ENCODE peak calls at places on chromosomes 6 and 20, in nine cellular contexts. One of them, this sample, is unnamed.

GRCh38 chr6:66897576-66897975 is 1190.5 kb upstream of the EYS start:
- DNase-seq in activated CD4-positive, alpha-beta T cell treated with anti-CD3 and anti-CD28 coated beads, Interleukin-2, amount 50 U/mL, for 1 hour: no peak
- DNase-seq in pancreas: no peak
- DNase-seq in endothelial cell: no peak
- DNase-seq in DMS 273 treated with DMSO at 0.1 percent for 48 hours: no peak
- DNase-seq in NCI-H1092 treated with DMSO at 0.1 percent for 48 hours: no peak
- DNase-seq in amygdala: no peak
- DNase-seq in activated T-cell treated with anti-CD3 and anti-CD28 coated beads for 1 hour: no peak
- DNase-seq in CD8-positive, alpha-beta T cell: peak; percentile 22
- DNase-seq in this sample: no peak

GRCh38 chr6:34529665-34530327 is 26.3 kb downstream of the SPDEF start:
- DNase-seq in activated CD4-positive, alpha-beta T cell treated with anti-CD3 and anti-CD28 coated beads, Interleukin-2, amount 50 U/mL, for 1 hour: no peak
- DNase-seq in pancreas: peak; percentile 45
- DNase-seq in endothelial cell: no peak
- DNase-seq in DMS 273 treated with DMSO at 0.1 percent for 48 hours: no peak
- DNase-seq in NCI-H1092 treated with DMSO at 0.1 percent for 48 hours: peak; percentile 90
- DNase-seq in amygdala: peak; percentile 11
- DNase-seq in activated T-cell treated with anti-CD3 and anti-CD28 coated beads for 1 hour: no peak
- DNase-seq in CD8-positive, alpha-beta T cell: no peak
- DNase-seq in this sample: no peak

GRCh38 chr20:48275325-48275724 is 490.0 kb upstream of the SULF2 start:
- DNase-seq in activated CD4-positive, alpha-beta T cell treated with anti-CD3 and anti-CD28 coated beads, Interleukin-2, amount 50 U/mL, for 1 hour: no peak
- DNase-seq in pancreas: no peak
- DNase-seq in endothelial cell: no peak
- DNase-seq in DMS 273 treated with DMSO at 0.1 percent for 48 hours: no peak
- DNase-seq in NCI-H1092 treated with DMSO at 0.1 percent for 48 hours: no peak
- DNase-seq in amygdala: no peak
- DNase-seq in activated T-cell treated with anti-CD3 and anti-CD28 coated beads for 1 hour: no peak
- DNase-seq in CD8-positive, alpha-beta T cell: no peak
- DNase-seq in this sample: no peak

GRCh38 chr6:147161253-147161973 is 42.8 kb upstream of the STXBP5 start:
- DNase-seq in activated CD4-positive, alpha-beta T cell treated with anti-CD3 and anti-CD28 coated beads, Interleukin-2, amount 50 U/mL, for 1 hour: no peak
- DNase-seq in pancreas: no peak
- DNase-seq in endothelial cell: no peak
- DNase-seq in DMS 273 treated with DMSO at 0.1 percent for 48 hours: no peak
- DNase-seq in NCI-H1092 treated with DMSO at 0.1 percent for 48 hours: no peak
- DNase-seq in amygdala: no peak
- DNase-seq in activated T-cell treated with anti-CD3 and anti-CD28 coated beads for 1 hour: no peak
- DNase-seq in CD8-positive, alpha-beta T cell: no peak
- DNase-seq in this sample: no peak

GRCh38 chr6:86706449-86706848 is 230.9 kb upstream of the HTR1E start:
- DNase-seq in activated CD4-positive, alpha-beta T cell treated with anti-CD3 and anti-CD28 coated beads, Interleukin-2, amount 50 U/mL, for 1 hour: no peak
- DNase-seq in pancreas: no peak
- DNase-seq in endothelial cell: peak; percentile 39
- DNase-seq in DMS 273 treated with DMSO at 0.1 percent for 48 hours: no peak
- DNase-seq in NCI-H1092 treated with DMSO at 0.1 percent for 48 hours: no peak
- DNase-seq in amygdala: no peak
- DNase-seq in activated T-cell treated with anti-CD3 and anti-CD28 coated beads for 1 hour: no peak
- DNase-seq in CD8-positive, alpha-beta T cell: no peak
- DNase-seq in this sample: no peak

GRCh38 chr6:9628819-9629218 is 786.1 kb downstream of the TFAP2A start:
- DNase-seq in activated CD4-positive, alpha-beta T cell treated with anti-CD3 and anti-CD28 coated beads, Interleukin-2, amount 50 U/mL, for 1 hour: no peak
- DNase-seq in pancreas: no peak
- DNase-seq in endothelial cell: no peak
- DNase-seq in DMS 273 treated with DMSO at 0.1 percent for 48 hours: no peak
- DNase-seq in NCI-H1092 treated with DMSO at 0.1 percent for 48 hours: no peak
- DNase-seq in amygdala: no peak
- DNase-seq in activated T-cell treated with anti-CD3 and anti-CD28 coated beads for 1 hour: no peak
- DNase-seq in CD8-positive, alpha-beta T cell: no peak
- DNase-seq in this sample: no peak

GRCh38 chr6:52136055-52136454 is 48.6 kb upstream of the PKHD1 start:
- DNase-seq in activated CD4-positive, alpha-beta T cell treated with anti-CD3 and anti-CD28 coated beads, Interleukin-2, amount 50 U/mL, for 1 hour: no peak
- DNase-seq in pancreas: no peak
- DNase-seq in endothelial cell: no peak
- DNase-seq in DMS 273 treated with DMSO at 0.1 percent for 48 hours: no peak
- DNase-seq in NCI-H1092 treated with DMSO at 0.1 percent for 48 hours: no peak
- DNase-seq in amygdala: no peak
- DNase-seq in activated T-cell treated with anti-CD3 and anti-CD28 coated beads for 1 hour: no peak
- DNase-seq in CD8-positive, alpha-beta T cell: no peak
- DNase-seq in this sample: no peak

GRCh38 chr6:69622230-69622629 is 174.6 kb downstream of the LMBRD1 start:
- DNase-seq in activated CD4-positive, alpha-beta T cell treated with anti-CD3 and anti-CD28 coated beads, Interleukin-2, amount 50 U/mL, for 1 hour: no peak
- DNase-seq in pancreas: no peak
- DNase-seq in endothelial cell: no peak
- DNase-seq in DMS 273 treated with DMSO at 0.1 percent for 48 hours: peak; percentile 78
- DNase-seq in NCI-H1092 treated with DMSO at 0.1 percent for 48 hours: peak; percentile 9
- DNase-seq in amygdala: no peak
- DNase-seq in activated T-cell treated with anti-CD3 and anti-CD28 coated beads for 1 hour: no peak
- DNase-seq in CD8-positive, alpha-beta T cell: peak; percentile 14
- DNase-seq in this sample: no peak

GRCh38 chr6:7805828-7806227 is 79.9 kb downstream of the BMP6 start:
- DNase-seq in activated CD4-positive, alpha-beta T cell treated with anti-CD3 and anti-CD28 coated beads, Interleukin-2, amount 50 U/mL, for 1 hour: no peak
- DNase-seq in pancreas: no peak
- DNase-seq in endothelial cell: no peak
- DNase-seq in DMS 273 treated with DMSO at 0.1 percent for 48 hours: no peak
- DNase-seq in NCI-H1092 treated with DMSO at 0.1 percent for 48 hours: no peak
- DNase-seq in amygdala: no peak
- DNase-seq in activated T-cell treated with anti-CD3 and anti-CD28 coated beads for 1 hour: no peak
- DNase-seq in CD8-positive, alpha-beta T cell: no peak
- DNase-seq in this sample: no peak

GRCh38 chr20:43922614-43923013 is 8.0 kb downstream of the TOX2 start:
- DNase-seq in activated CD4-positive, alpha-beta T cell treated with anti-CD3 and anti-CD28 coated beads, Interleukin-2, amount 50 U/mL, for 1 hour: no peak
- DNase-seq in pancreas: no peak
- DNase-seq in endothelial cell: no peak
- DNase-seq in DMS 273 treated with DMSO at 0.1 percent for 48 hours: no peak
- DNase-seq in NCI-H1092 treated with DMSO at 0.1 percent for 48 hours: no peak
- DNase-seq in amygdala: no peak
- DNase-seq in activated T-cell treated with anti-CD3 and anti-CD28 coated beads for 1 hour: no peak
- DNase-seq in CD8-positive, alpha-beta T cell: no peak
- DNase-seq in this sample: no peak

GRCh38 chr6:56450882-56451739 is 191.6 kb downstream of the DST start:
- DNase-seq in activated CD4-positive, alpha-beta T cell treated with anti-CD3 and anti-CD28 coated beads, Interleukin-2, amount 50 U/mL, for 1 hour: no peak
- DNase-seq in pancreas: peak; percentile 71
- DNase-seq in endothelial cell: no peak
- DNase-seq in DMS 273 treated with DMSO at 0.1 percent for 48 hours: no peak
- DNase-seq in NCI-H1092 treated with DMSO at 0.1 percent for 48 hours: no peak
- DNase-seq in amygdala: no peak
- DNase-seq in activated T-cell treated with anti-CD3 and anti-CD28 coated beads for 1 hour: no peak
- DNase-seq in CD8-positive, alpha-beta T cell: no peak
- DNase-seq in this sample: no peak

GRCh38 chr20:58135441-58136170 is 92.8 kb downstream of the ANKRD60 start:
- DNase-seq in activated CD4-positive, alpha-beta T cell treated with anti-CD3 and anti-CD28 coated beads, Interleukin-2, amount 50 U/mL, for 1 hour: no peak
- DNase-seq in pancreas: no peak
- DNase-seq in endothelial cell: no peak
- DNase-seq in DMS 273 treated with DMSO at 0.1 percent for 48 hours: no peak
- DNase-seq in NCI-H1092 treated with DMSO at 0.1 percent for 48 hours: no peak
- DNase-seq in amygdala: no peak
- DNase-seq in activated T-cell treated with anti-CD3 and anti-CD28 coated beads for 1 hour: no peak
- DNase-seq in CD8-positive, alpha-beta T cell: no peak
- DNase-seq in this sample: no peak

GRCh38 chr20:31606678-31606927 is 1.5 kb downstream of the ID1 start:
- DNase-seq in activated CD4-positive, alpha-beta T cell treated with anti-CD3 and anti-CD28 coated beads, Interleukin-2, amount 50 U/mL, for 1 hour: no peak
- DNase-seq in pancreas: no peak
- DNase-seq in endothelial cell: no peak
- DNase-seq in DMS 273 treated with DMSO at 0.1 percent for 48 hours: no peak
- DNase-seq in NCI-H1092 treated with DMSO at 0.1 percent for 48 hours: no peak
- DNase-seq in amygdala: no peak
- DNase-seq in activated T-cell treated with anti-CD3 and anti-CD28 coated beads for 1 hour: no peak
- DNase-seq in CD8-positive, alpha-beta T cell: no peak
- DNase-seq in this sample: no peak

GRCh38 chr6:28635547-28636158 is 110.0 kb downstream of the GPX5 start:
- DNase-seq in activated CD4-positive, alpha-beta T cell treated with anti-CD3 and anti-CD28 coated beads, Interleukin-2, amount 50 U/mL, for 1 hour: no peak
- DNase-seq in pancreas: no peak
- DNase-seq in endothelial cell: no peak
- DNase-seq in DMS 273 treated with DMSO at 0.1 percent for 48 hours: peak; percentile 26
- DNase-seq in NCI-H1092 treated with DMSO at 0.1 percent for 48 hours: peak; percentile 31
- DNase-seq in amygdala: no peak
- DNase-seq in activated T-cell treated with anti-CD3 and anti-CD28 coated beads for 1 hour: no peak
- DNase-seq in CD8-positive, alpha-beta T cell: no peak
- DNase-seq in this sample: no peak

GRCh38 chr20:31666258-31667042 is 28.7 kb downstream of the COX4I2 start:
- DNase-seq in activated CD4-positive, alpha-beta T cell treated with anti-CD3 and anti-CD28 coated beads, Interleukin-2, amount 50 U/mL, for 1 hour: no peak
- DNase-seq in pancreas: no peak
- DNase-seq in endothelial cell: no peak
- DNase-seq in DMS 273 treated with DMSO at 0.1 percent for 48 hours: no peak
- DNase-seq in NCI-H1092 treated with DMSO at 0.1 percent for 48 hours: no peak
- DNase-seq in amygdala: peak; percentile 13
- DNase-seq in activated T-cell treated with anti-CD3 and anti-CD28 coated beads for 1 hour: no peak
- DNase-seq in CD8-positive, alpha-beta T cell: peak; percentile 62
- DNase-seq in this sample: no peak

GRCh38 chr6:164581563-164581962 is 727.8 kb downstream of the C6orf118 start:
- DNase-seq in activated CD4-positive, alpha-beta T cell treated with anti-CD3 and anti-CD28 coated beads, Interleukin-2, amount 50 U/mL, for 1 hour: no peak
- DNase-seq in pancreas: no peak
- DNase-seq in endothelial cell: no peak
- DNase-seq in DMS 273 treated with DMSO at 0.1 percent for 48 hours: no peak
- DNase-seq in NCI-H1092 treated with DMSO at 0.1 percent for 48 hours: no peak
- DNase-seq in amygdala: no peak
- DNase-seq in activated T-cell treated with anti-CD3 and anti-CD28 coated beads for 1 hour: no peak
- DNase-seq in CD8-positive, alpha-beta T cell: no peak
- DNase-seq in this sample: no peak

GRCh38 chr20:44211177-44212039 is 837 bp upstream of the OSER1 start:
- DNase-seq in activated CD4-positive, alpha-beta T cell treated with anti-CD3 and anti-CD28 coated beads, Interleukin-2, amount 50 U/mL, for 1 hour: no peak
- DNase-seq in pancreas: peak; percentile 45
- DNase-seq in endothelial cell: no peak
- DNase-seq in DMS 273 treated with DMSO at 0.1 percent for 48 hours: no peak
- DNase-seq in NCI-H1092 treated with DMSO at 0.1 percent for 48 hours: peak; percentile 41
- DNase-seq in amygdala: no peak
- DNase-seq in activated T-cell treated with anti-CD3 and anti-CD28 coated beads for 1 hour: no peak
- DNase-seq in CD8-positive, alpha-beta T cell: no peak
- DNase-seq in this sample: no peak

GRCh38 chr6:130913119-130913518 is 85.9 kb downstream of the SMLR1 start:
- DNase-seq in activated CD4-positive, alpha-beta T cell treated with anti-CD3 and anti-CD28 coated beads, Interleukin-2, amount 50 U/mL, for 1 hour: no peak
- DNase-seq in pancreas: no peak
- DNase-seq in endothelial cell: no peak
- DNase-seq in DMS 273 treated with DMSO at 0.1 percent for 48 hours: no peak
- DNase-seq in NCI-H1092 treated with DMSO at 0.1 percent for 48 hours: no peak
- DNase-seq in amygdala: no peak
- DNase-seq in activated T-cell treated with anti-CD3 and anti-CD28 coated beads for 1 hour: no peak
- DNase-seq in CD8-positive, alpha-beta T cell: peak; percentile 29
- DNase-seq in this sample: no peak

GRCh38 chr20:10763117-10763516 is 89.3 kb upstream of the JAG1 start:
- DNase-seq in activated CD4-positive, alpha-beta T cell treated with anti-CD3 and anti-CD28 coated beads, Interleukin-2, amount 50 U/mL, for 1 hour: no peak
- DNase-seq in pancreas: no peak
- DNase-seq in endothelial cell: no peak
- DNase-seq in DMS 273 treated with DMSO at 0.1 percent for 48 hours: no peak
- DNase-seq in NCI-H1092 treated with DMSO at 0.1 percent for 48 hours: no peak
- DNase-seq in amygdala: no peak
- DNase-seq in activated T-cell treated with anti-CD3 and anti-CD28 coated beads for 1 hour: no peak
- DNase-seq in CD8-positive, alpha-beta T cell: no peak
- DNase-seq in this sample: no peak

GRCh38 chr20:50645253-50646068 is 45.9 kb downstream of the RIPOR3 start:
- DNase-seq in activated CD4-positive, alpha-beta T cell treated with anti-CD3 and anti-CD28 coated beads, Interleukin-2, amount 50 U/mL, for 1 hour: no peak
- DNase-seq in pancreas: peak; percentile 78
- DNase-seq in endothelial cell: peak; percentile 71
- DNase-seq in DMS 273 treated with DMSO at 0.1 percent for 48 hours: peak; percentile 27
- DNase-seq in NCI-H1092 treated with DMSO at 0.1 percent for 48 hours: no peak
- DNase-seq in amygdala: no peak
- DNase-seq in activated T-cell treated with anti-CD3 and anti-CD28 coated beads for 1 hour: no peak
- DNase-seq in CD8-positive, alpha-beta T cell: no peak
- DNase-seq in this sample: peak; percentile 98

GRCh38 chr6:4661391-4661790 is 114.8 kb upstream of the CDYL start:
- DNase-seq in activated CD4-positive, alpha-beta T cell treated with anti-CD3 and anti-CD28 coated beads, Interleukin-2, amount 50 U/mL, for 1 hour: no peak
- DNase-seq in pancreas: no peak
- DNase-seq in endothelial cell: no peak
- DNase-seq in DMS 273 treated with DMSO at 0.1 percent for 48 hours: no peak
- DNase-seq in NCI-H1092 treated with DMSO at 0.1 percent for 48 hours: no peak
- DNase-seq in amygdala: no peak
- DNase-seq in activated T-cell treated with anti-CD3 and anti-CD28 coated beads for 1 hour: no peak
- DNase-seq in CD8-positive, alpha-beta T cell: no peak
- DNase-seq in this sample: no peak

GRCh38 chr6:117733341-117733740 is 58.1 kb downstream of the NUS1 start:
- DNase-seq in activated CD4-positive, alpha-beta T cell treated with anti-CD3 and anti-CD28 coated beads, Interleukin-2, amount 50 U/mL, for 1 hour: no peak
- DNase-seq in pancreas: no peak
- DNase-seq in endothelial cell: no peak
- DNase-seq in DMS 273 treated with DMSO at 0.1 percent for 48 hours: no peak
- DNase-seq in NCI-H1092 treated with DMSO at 0.1 percent for 48 hours: no peak
- DNase-seq in amygdala: no peak
- DNase-seq in activated T-cell treated with anti-CD3 and anti-CD28 coated beads for 1 hour: no peak
- DNase-seq in CD8-positive, alpha-beta T cell: no peak
- DNase-seq in this sample: no peak

GRCh38 chr6:82951935-82952334 is 113.7 kb downstream of the UBE3D start:
- DNase-seq in activated CD4-positive, alpha-beta T cell treated with anti-CD3 and anti-CD28 coated beads, Interleukin-2, amount 50 U/mL, for 1 hour: no peak
- DNase-seq in pancreas: no peak
- DNase-seq in endothelial cell: no peak
- DNase-seq in DMS 273 treated with DMSO at 0.1 percent for 48 hours: no peak
- DNase-seq in NCI-H1092 treated with DMSO at 0.1 percent for 48 hours: no peak
- DNase-seq in amygdala: no peak
- DNase-seq in activated T-cell treated with anti-CD3 and anti-CD28 coated beads for 1 hour: no peak
- DNase-seq in CD8-positive, alpha-beta T cell: no peak
- DNase-seq in this sample: no peak

GRCh38 chr20:58608096-58608840 is 42.8 kb upstream of the STX16 start:
- DNase-seq in activated CD4-positive, alpha-beta T cell treated with anti-CD3 and anti-CD28 coated beads, Interleukin-2, amount 50 U/mL, for 1 hour: no peak
- DNase-seq in pancreas: no peak
- DNase-seq in endothelial cell: no peak
- DNase-seq in DMS 273 treated with DMSO at 0.1 percent for 48 hours: no peak
- DNase-seq in NCI-H1092 treated with DMSO at 0.1 percent for 48 hours: no peak
- DNase-seq in amygdala: no peak
- DNase-seq in activated T-cell treated with anti-CD3 and anti-CD28 coated beads for 1 hour: no peak
- DNase-seq in CD8-positive, alpha-beta T cell: no peak
- DNase-seq in this sample: no peak

GRCh38 chr6:159169193-159169555 is at the start of gene FNDC1:
- DNase-seq in activated CD4-positive, alpha-beta T cell treated with anti-CD3 and anti-CD28 coated beads, Interleukin-2, amount 50 U/mL, for 1 hour: peak; percentile 40
- DNase-seq in pancreas: peak; percentile 31
- DNase-seq in endothelial cell: peak; percentile 81
- DNase-seq in DMS 273 treated with DMSO at 0.1 percent for 48 hours: no peak
- DNase-seq in NCI-H1092 treated with DMSO at 0.1 percent for 48 hours: peak; percentile 17
- DNase-seq in amygdala: no peak
- DNase-seq in activated T-cell treated with anti-CD3 and anti-CD28 coated beads for 1 hour: no peak
- DNase-seq in CD8-positive, alpha-beta T cell: peak; percentile 23
- DNase-seq in this sample: no peak

GRCh38 chr6:143772662-143773061 is 70.5 kb upstream of the LTV1 start:
- DNase-seq in activated CD4-positive, alpha-beta T cell treated with anti-CD3 and anti-CD28 coated beads, Interleukin-2, amount 50 U/mL, for 1 hour: no peak
- DNase-seq in pancreas: no peak
- DNase-seq in endothelial cell: no peak
- DNase-seq in DMS 273 treated with DMSO at 0.1 percent for 48 hours: no peak
- DNase-seq in NCI-H1092 treated with DMSO at 0.1 percent for 48 hours: no peak
- DNase-seq in amygdala: no peak
- DNase-seq in activated T-cell treated with anti-CD3 and anti-CD28 coated beads for 1 hour: no peak
- DNase-seq in CD8-positive, alpha-beta T cell: no peak
- DNase-seq in this sample: no peak

GRCh38 chr6:158487495-158487894 is 72.4 kb upstream of the TMEM181 start:
- DNase-seq in activated CD4-positive, alpha-beta T cell treated with anti-CD3 and anti-CD28 coated beads, Interleukin-2, amount 50 U/mL, for 1 hour: no peak
- DNase-seq in pancreas: no peak
- DNase-seq in endothelial cell: no peak
- DNase-seq in DMS 273 treated with DMSO at 0.1 percent for 48 hours: no peak
- DNase-seq in NCI-H1092 treated with DMSO at 0.1 percent for 48 hours: no peak
- DNase-seq in amygdala: no peak
- DNase-seq in activated T-cell treated with anti-CD3 and anti-CD28 coated beads for 1 hour: no peak
- DNase-seq in CD8-positive, alpha-beta T cell: no peak
- DNase-seq in this sample: no peak